ENCODE peak calls at places on chromosomes 13 and 19, in six cellular contexts. G is HuH-7; H is anterior cingulate cortex; P is AG09309; Q is stimulated activated CD4-positive, alpha-beta T cell treated with anti-CD3 and anti-CD28 coated beads, Interleukin-4, amount 100 ng/mL, for 24 hours; L is heart right ventricle. N is an unnamed sample.

GRCh38 chr19:3249408-3249807 is 24.9 kb downstream of the CELF5 start:
- DNase-seq in G (no peak), P (no peak), Q (no peak), H (no peak), L (no peak), N (no peak)

GRCh38 chr13:98254541-98254940 is 77.5 kb upstream of the RNF113B start:
- DNase-seq in G (no peak), H (no peak), L (no peak), P (peak), Q (no peak), N (no peak)

GRCh38 chr13:45207319-45207718 is 6.5 kb upstream of the KCTD4 start:
- DNase-seq in P (no peak), H (no peak), L (no peak), Q (no peak), G (no peak), N (no peak)

GRCh38 chr13:50826035-50826434 is 17.5 kb downstream of the DLEU7 start:
- DNase-seq in Q (no peak), L (no peak), G (no peak), P (no peak), H (no peak), N (no peak)

GRCh38 chr13:97295279-97296182 is 73.4 kb downstream of the MBNL2 start:
- DNase-seq in Q (no peak), P (no peak), H (no peak), G (no peak), L (no peak), N (no peak)

GRCh38 chr19:4217429-4218264 is 11.7 kb upstream of the EBI3 start:
- DNase-seq in P (no peak), H (no peak), Q (no peak), L (no peak), G (no peak), N (no peak)

GRCh38 chr13:106503272-106503671 is 32.2 kb downstream of the EFNB2 start:
- DNase-seq in G (no peak), P (no peak), L (no peak), H (no peak), Q (no peak), N (no peak)

GRCh38 chr19:10946964-10947657 is 13.7 kb upstream of the SMARCA4 start:
- DNase-seq in L (no peak), G (no peak), P (no peak), Q (no peak), H (no peak), N (peak)

GRCh38 chr13:36445278-36445677 is 13.0 kb downstream of the CCNA1 start:
- DNase-seq in H (no peak), L (no peak), Q (no peak), G (no peak), P (no peak), N (no peak)

GRCh38 chr13:51453308-51453958 is 597 bp upstream of the INTS6 start:
- DNase-seq in G (peak), P (no peak), Q (peak), L (peak), H (peak), N (peak)

GRCh38 chr19:13262450-13262849 is 112.2 kb downstream of the IER2 start:
- DNase-seq in G (peak), L (no peak), Q (no peak), H (no peak), P (peak), N (no peak)

GRCh38 chr13:43797154-43797553 is 10.4 kb upstream of the ENOX1 start:
- DNase-seq in Q (no peak), G (no peak), P (no peak), H (no peak), L (no peak), N (no peak)

GRCh38 chr13:20901668-20902437 is 693 bp downstream of the XPO4 start:
- DNase-seq in H (no peak), Q (no peak), P (no peak), G (peak), L (peak), N (no peak)

N was measured in right cardiac atrium.